ENCODE peak calls at places on chromosome 1, in seven cellular contexts. One of them, this sample, is unnamed.

GRCh38 chr1:235161685-235162327 is 756 bp upstream of the RBM34 start:
- DNase-seq in AG09319: no peak
- DNase-seq in LHCN-M2: no peak
- DNase-seq in NCI-H69: no peak
- DNase-seq in activated naive CD4-positive, alpha-beta T cell: no peak
- DNase-seq in EL: no peak
- DNase-seq in transverse colon: no peak
- DNase-seq in this sample: no peak

GRCh38 chr1:165631403-165632151 is 543 bp downstream of the MGST3 start:
- DNase-seq in activated naive CD4-positive, alpha-beta T cell: no peak
- DNase-seq in AG09319: peak; percentile 34
- DNase-seq in LHCN-M2: peak; percentile 84
- DNase-seq in EL: peak; percentile 91
- DNase-seq in transverse colon: peak; percentile 69
- DNase-seq in NCI-H69: peak; percentile 75
- DNase-seq in this sample: peak; percentile 83

GRCh38 chr1:209583408-209583807 is at the start of gene CAMK1G:
- DNase-seq in activated naive CD4-positive, alpha-beta T cell: no peak
- DNase-seq in transverse colon: no peak
- DNase-seq in AG09319: peak; percentile 8
- DNase-seq in EL: peak; percentile 83
- DNase-seq in LHCN-M2: peak; percentile 38
- DNase-seq in NCI-H69: peak; percentile 25
- DNase-seq in this sample: peak; percentile 77

GRCh38 chr1:217713223-217713622 is 82.1 kb downstream of the SPATA17 start:
- DNase-seq in EL: peak; percentile 8
- DNase-seq in NCI-H69: peak; percentile 59
- DNase-seq in AG09319: no peak
- DNase-seq in LHCN-M2: peak; percentile 26
- DNase-seq in activated naive CD4-positive, alpha-beta T cell: no peak
- DNase-seq in transverse colon: no peak
- DNase-seq in this sample: no peak

GRCh38 chr1:101077849-101078248 is 52.3 kb upstream of the DPH5 start:
- DNase-seq in EL: no peak
- DNase-seq in transverse colon: no peak
- DNase-seq in NCI-H69: no peak
- DNase-seq in LHCN-M2: no peak
- DNase-seq in AG09319: no peak
- DNase-seq in activated naive CD4-positive, alpha-beta T cell: no peak
- DNase-seq in this sample: no peak

GRCh38 chr1:56644941-56645662 is at the start of gene PRKAA2:
- DNase-seq in activated naive CD4-positive, alpha-beta T cell: no peak
- DNase-seq in LHCN-M2: no peak
- DNase-seq in transverse colon: peak; percentile 45
- DNase-seq in AG09319: no peak
- DNase-seq in NCI-H69: peak; percentile 56
- DNase-seq in EL: peak; percentile 54
- DNase-seq in this sample: peak; percentile 19

GRCh38 chr1:39258146-39258924 is 53.8 kb downstream of the MACF1 start:
- DNase-seq in EL: peak; percentile 72
- DNase-seq in LHCN-M2: peak; percentile 65
- DNase-seq in transverse colon: peak; percentile 76
- DNase-seq in NCI-H69: peak; percentile 44
- DNase-seq in activated naive CD4-positive, alpha-beta T cell: peak; percentile 4
- DNase-seq in AG09319: no peak
- DNase-seq in this sample: peak; percentile 64

GRCh38 chr1:93521618-93522017 is 73.7 kb downstream of the FNBP1L start:
- DNase-seq in LHCN-M2: no peak
- DNase-seq in EL: no peak
- DNase-seq in NCI-H69: no peak
- DNase-seq in AG09319: no peak
- DNase-seq in activated naive CD4-positive, alpha-beta T cell: no peak
- DNase-seq in transverse colon: no peak
- DNase-seq in this sample: no peak

GRCh38 chr1:55140137-55140536 is 75.0 kb downstream of the USP24 start:
- DNase-seq in AG09319: no peak
- DNase-seq in NCI-H69: no peak
- DNase-seq in activated naive CD4-positive, alpha-beta T cell: no peak
- DNase-seq in LHCN-M2: no peak
- DNase-seq in transverse colon: no peak
- DNase-seq in EL: no peak
- DNase-seq in this sample: no peak

GRCh38 chr1:53411541-53412152 is 47.6 kb upstream of the DMRTB1 start:
- DNase-seq in activated naive CD4-positive, alpha-beta T cell: no peak
- DNase-seq in EL: peak; percentile 55
- DNase-seq in AG09319: no peak
- DNase-seq in LHCN-M2: no peak
- DNase-seq in NCI-H69: no peak
- DNase-seq in transverse colon: no peak
- DNase-seq in this sample: no peak

GRCh38 chr1:207868769-207869721 is 41.9 kb downstream of the CD34 start:
- DNase-seq in AG09319: no peak
- DNase-seq in transverse colon: peak; percentile 81
- DNase-seq in NCI-H69: peak; percentile 85
- DNase-seq in LHCN-M2: peak; percentile 70
- DNase-seq in activated naive CD4-positive, alpha-beta T cell: peak; percentile 47
- DNase-seq in EL: peak; percentile 82
- DNase-seq in this sample: peak; percentile 70

GRCh38 chr1:227432181-227432535 is 113.9 kb upstream of the CDC42BPA start:
- DNase-seq in EL: no peak
- DNase-seq in NCI-H69: no peak
- DNase-seq in activated naive CD4-positive, alpha-beta T cell: no peak
- DNase-seq in LHCN-M2: no peak
- DNase-seq in transverse colon: no peak
- DNase-seq in AG09319: no peak
- DNase-seq in this sample: no peak

GRCh38 chr1:233081686-233082085 is 131.3 kb downstream of the NTPCR start:
- DNase-seq in EL: peak; percentile 73
- DNase-seq in LHCN-M2: peak; percentile 53
- DNase-seq in AG09319: no peak
- DNase-seq in NCI-H69: peak; percentile 44
- DNase-seq in activated naive CD4-positive, alpha-beta T cell: no peak
- DNase-seq in transverse colon: no peak
- DNase-seq in this sample: peak; percentile 99